ENCODE peak calls at places on chromosome 21, in six cellular contexts. C is hepatocyte; I is activated CD4-positive, CD25-positive, alpha-beta regulatory T cell treated with anti-CD3 and anti-CD28 coated beads, Interleukin-2, amount 50 U/mL, for 16 hours; L is GM13977; Q is stimulated activated CD4-positive, alpha-beta T cell treated with anti-CD3 and anti-CD28 coated beads, Interleukin-2, amount 100 ng/mL, for 48 hours; B is mucosa of gallbladder. G is an unnamed sample.

GRCh38 chr21:26443291-26443690 is 129.8 kb downstream of the CYYR1 start:
- DNase-seq in C (no peak), I (no peak), L (no peak), Q (no peak), B (no peak), G (no peak)

GRCh38 chr21:17780539-17780938 is 38.6 kb downstream of the C21orf91 start:
- DNase-seq in C (no peak), I (peak), L (peak), Q (no peak), B (no peak), G (no peak)

GRCh38 chr21:43279578-43279894 is 110.7 kb downstream of the CRYAA start:
- DNase-seq in C (no peak), I (no peak), L (no peak), Q (no peak), B (no peak), G (no peak)

GRCh38 chr21:34791776-34792503 is 123.1 kb downstream of the CLIC6 start:
- DNase-seq in C (no peak), I (no peak), L (no peak), Q (no peak), B (peak), G (no peak)

GRCh38 chr21:21688877-21689276 is 690.7 kb downstream of the NCAM2 start:
- DNase-seq in C (peak), I (no peak), L (no peak), Q (no peak), B (peak), G (no peak)

GRCh38 chr21:43953028-43953427 is 59.1 kb upstream of the TRAPPC10 start:
- DNase-seq in C (no peak), I (no peak), L (no peak), Q (no peak), B (no peak), G (no peak)

GRCh38 chr21:33691945-33692594 is 49.8 kb downstream of the ITSN1 start:
- DNase-seq in C (no peak), I (no peak), L (no peak), Q (no peak), B (no peak), G (no peak)

GRCh38 chr21:45632165-45632896 is 11.2 kb upstream of the PCBP3 start:
- DNase-seq in C (no peak), I (no peak), L (peak), Q (no peak), B (no peak), G (no peak)

GRCh38 chr21:36959020-36959835 is 7.2 kb downstream of the HLCS start:
- DNase-seq in C (no peak), I (no peak), L (no peak), Q (no peak), B (no peak), G (no peak)

GRCh38 chr21:42646076-42646825 is 7.2 kb upstream of the PDE9A start:
- DNase-seq in C (no peak), I (no peak), L (no peak), Q (no peak), B (no peak), G (no peak)

GRCh38 chr21:42113926-42114409 is 42.9 kb downstream of the UMODL1 start:
- DNase-seq in C (no peak), I (no peak), L (no peak), Q (no peak), B (no peak), G (no peak)

GRCh38 chr21:42097860-42098259 is 26.7 kb downstream of the UMODL1 start:
- DNase-seq in C (peak), I (no peak), L (no peak), Q (no peak), B (peak), G (no peak)

GRCh38 chr21:43639470-43640178 is 19.7 kb downstream of the HSF2BP start:
- DNase-seq in C (peak), I (no peak), L (no peak), Q (no peak), B (no peak), G (no peak)

GRCh38 chr21:46459024-46459355 is 299 bp downstream of the DIP2A start:
- DNase-seq in C (no peak), I (no peak), L (no peak), Q (no peak), B (no peak), G (no peak)

GRCh38 chr21:42671778-42672593 is 18.6 kb downstream of the PDE9A start:
- DNase-seq in C (no peak), I (no peak), L (no peak), Q (no peak), B (no peak), G (no peak)

GRCh38 chr21:26887241-26887640 is 42.0 kb upstream of the ADAMTS1 start:
- DNase-seq in C (no peak), I (no peak), L (no peak), Q (no peak), B (no peak), G (no peak)

GRCh38 chr21:37436180-37436579 is 69.6 kb downstream of the DYRK1A start:
- DNase-seq in C (no peak), I (no peak), L (no peak), Q (no peak), B (no peak), G (no peak)

GRCh38 chr21:26809745-26810144 is 35.5 kb downstream of the ADAMTS1 start:
- DNase-seq in C (no peak), I (no peak), L (no peak), Q (no peak), B (no peak), G (no peak)

GRCh38 chr21:33230518-33231324 is 983 bp downstream of the IFNAR2 start:
- DNase-seq in C (peak), I (no peak), L (peak), Q (no peak), B (no peak), G (no peak)

GRCh38 chr21:45372732-45373355 is 32.1 kb upstream of the COL18A1 start:
- DNase-seq in C (no peak), I (no peak), L (no peak), Q (no peak), B (no peak), G (no peak)

GRCh38 chr21:42766756-42767560 is 112.4 kb downstream of the WDR4 start:
- DNase-seq in C (no peak), I (no peak), L (no peak), Q (no peak), B (no peak), G (no peak)

GRCh38 chr21:43894206-43894577 is 29.2 kb downstream of the AGPAT3 start:
- DNase-seq in C (no peak), I (no peak), L (no peak), Q (no peak), B (no peak), G (no peak)